ENCODE peak calls at places on chromosomes 6 and 20, in seven cellular contexts. Q is mucosa of descending colon, A is endodermal cell, O is sigmoid colon, F is stomach, H is ovary, X is RWPE1. C is an unnamed sample.

GRCh38 chr20:39269031-39269461 is 306.9 kb downstream of the DHX35 start:
- DNase-seq in A (peak; percentile 94), H (peak; percentile 18), X (peak; percentile 66), F (peak; percentile 54), Q (peak; percentile 73), O (peak; percentile 70), C (peak; percentile 31)

GRCh38 chr6:3438190-3439167 is 18.4 kb downstream of the SLC22A23 start:
- DNase-seq in Q (peak; percentile 46), O (peak; percentile 84), F (no peak), X (no peak), H (no peak), A (peak; percentile 59), C (no peak)

GRCh38 chr6:87575423-87575822 is 14.4 kb downstream of the RARS2 start:
- DNase-seq in F (no peak), Q (peak; percentile 19), A (no peak), O (no peak), H (no peak), X (no peak), C (no peak)

GRCh38 chr6:121335111-121336008 is 1.1 kb upstream of the TBC1D32 start:
- DNase-seq in O (no peak), A (no peak), Q (no peak), H (no peak), F (no peak), X (no peak), C (no peak)

GRCh38 chr20:49832632-49833327 is 20.2 kb downstream of the SLC9A8 start:
- DNase-seq in Q (no peak), O (no peak), F (no peak), H (peak; percentile 58), A (no peak), X (peak; percentile 55), C (no peak)

GRCh38 chr6:125742433-125743120 is 6.9 kb upstream of the HEY2 start:
- DNase-seq in H (no peak), X (no peak), O (no peak), Q (no peak), A (no peak), F (no peak), C (no peak)

GRCh38 chr6:73236147-73236750 is 11.0 kb upstream of the KHDC1L start:
- DNase-seq in A (no peak), Q (no peak), F (no peak), H (no peak), O (no peak), X (peak; percentile 75), C (no peak)

GRCh38 chr6:81326856-81327561 is 425.5 kb downstream of the TENT5A start:
- DNase-seq in F (no peak), Q (no peak), X (no peak), A (no peak), O (no peak), H (no peak), C (no peak)

GRCh38 chr6:116941727-116942126 is 64.7 kb downstream of the RFX6 start:
- DNase-seq in A (peak; percentile 46), Q (no peak), X (no peak), O (no peak), F (no peak), H (no peak), C (no peak)

GRCh38 chr20:23018941-23019340 is 16.2 kb upstream of the SSTR4 start:
- DNase-seq in A (no peak), X (no peak), Q (no peak), F (no peak), H (no peak), O (no peak), C (no peak)

GRCh38 chr20:32483351-32484220 is 101.5 kb downstream of the NOL4L start:
- DNase-seq in O (peak; percentile 86), X (peak; percentile 74), A (peak; percentile 92), H (peak; percentile 64), Q (peak; percentile 84), F (peak; percentile 84), C (peak; percentile 80)

GRCh38 chr20:37309941-37310590 is 20.6 kb downstream of the MANBAL start:
- DNase-seq in H (peak; percentile 71), Q (no peak), A (no peak), O (peak; percentile 71), X (no peak), F (peak; percentile 51), C (peak; percentile 54)

GRCh38 chr6:82989891-82990290 is 75.8 kb downstream of the UBE3D start:
- DNase-seq in H (no peak), A (no peak), O (no peak), X (no peak), F (no peak), Q (no peak), C (no peak)

GRCh38 chr6:46501136-46502089 is 10.2 kb upstream of the RCAN2 start:
- DNase-seq in H (no peak), Q (no peak), O (no peak), F (no peak), A (no peak), X (no peak), C (no peak)

GRCh38 chr6:117188627-117189201 is 76.6 kb upstream of the VGLL2 start:
- DNase-seq in Q (no peak), A (no peak), O (no peak), F (no peak), X (no peak), H (no peak), C (no peak)

GRCh38 chr6:95576218-95576617 is 1.1 kb upstream of the MANEA start:
- DNase-seq in X (no peak), A (no peak), H (no peak), F (no peak), O (no peak), Q (no peak), C (no peak)

GRCh38 chr6:16105874-16106273 is 23.0 kb upstream of the MYLIP start:
- DNase-seq in Q (no peak), A (no peak), O (no peak), F (no peak), X (no peak), H (no peak), C (no peak)

GRCh38 chr20:62936996-62937352 is 973 bp upstream of the GID8 start:
- DNase-seq in F (no peak), H (no peak), O (no peak), A (no peak), Q (peak; percentile 24), X (peak; percentile 73), C (no peak)

GRCh38 chr6:107956586-107957164 is 1.3 kb downstream of the SEC63 start:
- DNase-seq in A (no peak), O (no peak), Q (no peak), H (no peak), F (no peak), X (peak; percentile 26), C (no peak)

GRCh38 chr20:40986774-40987173 is 41.8 kb upstream of the TOP1 start:
- DNase-seq in F (no peak), H (no peak), A (no peak), X (no peak), O (no peak), Q (no peak), C (no peak)

GRCh38 chr6:75504902-75505233 is 11.3 kb upstream of the FILIP1 start:
- DNase-seq in X (no peak), O (no peak), H (no peak), A (no peak), Q (no peak), F (no peak), C (no peak)

GRCh38 chr6:20338160-20338559 is 63.5 kb upstream of the E2F3 start:
- DNase-seq in F (no peak), X (no peak), O (no peak), Q (no peak), A (no peak), H (no peak), C (no peak)

GRCh38 chr20:50487397-50487796 is 22.8 kb upstream of the PTPN1 start:
- DNase-seq in F (no peak), O (no peak), Q (no peak), X (no peak), H (no peak), A (no peak), C (no peak)

GRCh38 chr6:36493859-36494258 is 51.1 kb downstream of the KCTD20 start:
- DNase-seq in F (no peak), H (no peak), X (no peak), A (no peak), Q (no peak), O (no peak), C (no peak)

GRCh38 chr6:30075094-30075986 is at the start of gene RNF39:
- DNase-seq in F (no peak), O (no peak), H (no peak), Q (peak; percentile 66), A (peak; percentile 82), X (peak; percentile 74), C (no peak)
- TF ChIP-seq CTCF in F (peak; percentile 20), O (no peak), H (peak; percentile 6), Q (no peak), A (peak; percentile 85), X (peak; percentile 73), C (no peak)

DNA sequence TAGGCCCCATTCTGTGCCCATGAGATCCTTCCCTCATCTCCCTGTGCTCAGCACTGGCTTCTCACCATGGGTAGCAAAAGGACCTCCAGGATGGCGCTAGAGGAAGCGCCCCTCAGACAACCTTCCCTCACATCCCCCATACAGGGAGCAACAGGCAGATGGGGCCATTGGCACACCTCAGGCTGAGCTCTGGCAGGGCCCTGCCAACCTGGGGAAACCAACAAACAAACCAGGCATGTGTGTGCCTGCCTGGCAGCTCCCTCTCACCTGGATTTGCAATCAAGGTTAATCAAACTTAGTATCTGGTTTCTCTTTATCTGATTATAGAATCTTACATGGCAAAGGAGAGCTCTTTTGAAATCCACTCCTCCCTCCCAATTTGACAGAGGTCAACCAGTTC is 134.9 kb downstream of the SLC23A2 start:
- DNase-seq in X (peak; percentile 13), H (no peak), Q (no peak), F (no peak), O (no peak), A (no peak), C (no peak)
- TF ChIP-seq CTCF in X (no peak), H (no peak), Q (no peak), F (no peak), O (no peak), A (no peak), C (no peak)

GRCh38 chr20:2467412-2467811 is 3.2 kb downstream of the SNRPB start:
- DNase-seq in X (no peak), A (no peak), F (no peak), Q (no peak), O (no peak), H (no peak), C (no peak)
- TF ChIP-seq CTCF in X (no peak), A (no peak), F (no peak), Q (no peak), O (no peak), H (no peak), C (no peak)

GRCh38 chr20:53157443-53158408 is 185.6 kb downstream of the TSHZ2 start:
- DNase-seq in A (peak; percentile 94), Q (peak; percentile 83), O (no peak), H (peak; percentile 36), X (peak; percentile 18), F (peak; percentile 51), C (no peak)
- TF ChIP-seq CTCF in A (peak; percentile 84), Q (peak; percentile 39), O (no peak), H (no peak), X (peak; percentile 35), F (no peak), C (peak; percentile 42)

C was measured in mesothelial cell of epicardium.